ENCODE peak calls at places on chromosome 18, in five cellular contexts. C, J, U, E and I are unnamed samples.

GRCh38 chr18:42426496-42427015 is 471.5 kb downstream of the PIK3C3 start:
- DNase-seq in J (no peak), U (no peak), E (no peak), C (no peak), I (no peak)

GRCh38 chr18:23578891-23579653 is 7.2 kb downstream of the NPC1 start:
- DNase-seq in C (peak), E (no peak), U (no peak), J (no peak), I (no peak)

GRCh38 chr18:23881778-23882177 is 132.8 kb upstream of the TTC39C start:
- DNase-seq in J (no peak), U (no peak), C (no peak), E (no peak), I (no peak)

GRCh38 chr18:74275736-74276135 is 16.0 kb downstream of the CYB5A start:
- DNase-seq in E (no peak), U (no peak), J (no peak), C (no peak), I (no peak)

GRCh38 chr18:67305466-67305865 is 211.1 kb downstream of the DSEL start:
- DNase-seq in U (no peak), E (no peak), J (no peak), C (no peak), I (no peak)

GRCh38 chr18:59918320-59918755 is 18.5 kb downstream of the PMAIP1 start:
- DNase-seq in E (peak), U (peak), C (peak), J (no peak), I (no peak)

GRCh38 chr18:1965016-1965415 is 606.3 kb downstream of the METTL4 start:
- DNase-seq in C (no peak), U (no peak), E (no peak), J (no peak), I (no peak)

GRCh38 chr18:58806826-58807714 is 57.6 kb upstream of the ZNF532 start:
- DNase-seq in C (no peak), E (no peak), J (peak), U (no peak), I (no peak)

GRCh38 chr18:9475643-9476580 is 599 bp downstream of the RALBP1 start:
- DNase-seq in J (peak), E (no peak), U (no peak), C (peak), I (peak)

GRCh38 chr18:32549248-32549842 is 78.7 kb upstream of the GAREM1 start:
- DNase-seq in J (peak), E (no peak), C (peak), U (no peak), I (no peak)

GRCh38 chr18:61901334-61901986 is 8.7 kb upstream of the RNF152 start:
- DNase-seq in C (peak), U (peak), J (peak), E (no peak), I (peak)

GRCh38 chr18:33820517-33821368 is 242.7 kb downstream of the ASXL3 start:
- DNase-seq in C (peak), U (no peak), E (no peak), J (no peak), I (no peak)

GRCh38 chr18:7146067-7146466 is 28.5 kb upstream of the LAMA1 start:
- DNase-seq in C (no peak), U (no peak), E (no peak), J (no peak), I (no peak)

GRCh38 chr18:2906522-2907458 is 60.0 kb downstream of the EMILIN2 start:
- DNase-seq in C (peak), E (peak), J (peak), U (peak), I (peak)

GRCh38 chr18:5455644-5456043 is 88.2 kb downstream of the EPB41L3 start:
- DNase-seq in U (no peak), E (no peak), J (no peak), C (no peak), I (no peak)

GRCh38 chr18:23228102-23229051 is 93.1 kb downstream of the CABLES1 start:
- DNase-seq in U (peak), J (peak), E (no peak), C (peak), I (no peak)

GRCh38 chr18:5620284-5620683 is 76.5 kb upstream of the EPB41L3 start:
- DNase-seq in E (no peak), J (no peak), C (no peak), U (no peak), I (no peak)

GRCh38 chr18:8926464-8926863 is 176.0 kb upstream of the NDUFV2 start:
- DNase-seq in U (no peak), J (no peak), E (no peak), C (no peak), I (no peak)

GRCh38 chr18:80171190-80171872 is 62.3 kb downstream of the ADNP2 start:
- DNase-seq in E (no peak), J (peak), C (peak), U (peak), I (no peak)

GRCh38 chr18:2178036-2178435 is 393.3 kb downstream of the METTL4 start:
- DNase-seq in J (no peak), U (no peak), C (no peak), E (no peak), I (no peak)